ENCODE peak calls at places on chromosomes 5 and 9, in seven cellular contexts. C is heart right ventricle; V is CD8-positive, alpha-beta memory T cell; S is uterus; R is pancreas; H is neural progenitor cell; J is spleen. O is an unnamed sample. For H3K9me3, the result is how much of the 10 kb centered on the place peaks cover.

GRCh38 chr9:89422151-89422918 is 75.6 kb downstream of the SEMA4D start:
- DNase-seq in C (no peak), V (no peak), S (no peak), R (no peak), H (no peak), J (peak), O (peak)

GRCh38 chr9:81841326-81841725 is 86.9 kb upstream of the SPATA31D4 start:
- DNase-seq in C (no peak), V (no peak), S (no peak), R (no peak), H (peak), J (no peak), O (no peak)

GRCh38 chr5:139650689-139651501 is 2.7 kb downstream of the CXXC5 start:
- DNase-seq in C (peak), V (no peak), S (no peak), R (peak), H (peak), J (peak), O (peak)

GRCh38 chr5:6583049-6583880 is 49.6 kb downstream of the NSUN2 start:
- DNase-seq in C (no peak), V (no peak), S (no peak), R (no peak), H (peak), J (no peak), O (peak)

GRCh38 chr5:151895660-151896040 is 29.0 kb downstream of the GLRA1 start:
- DNase-seq in C (no peak), V (no peak), S (no peak), R (no peak), H (no peak), J (no peak), O (no peak)

GRCh38 chr5:38527475-38527874 is 29.0 kb downstream of the LIFR start:
- DNase-seq in C (no peak), V (no peak), S (no peak), R (no peak), H (no peak), J (no peak), O (no peak)

GRCh38 chr9:130458804-130459067 is 14.0 kb downstream of the ASS1 start:
- DNase-seq in C (no peak), V (no peak), S (no peak), R (no peak), H (no peak), J (no peak), O (no peak)

GRCh38 chr9:35645736-35646582 is 4.8 kb downstream of the SIT1 start:
- DNase-seq in C (no peak), V (peak), S (peak), R (peak), H (peak), J (no peak), O (peak)

GRCh38 chr5:143682221-143682620 is 129.7 kb upstream of the HMHB1 start:
- DNase-seq in C (no peak), V (no peak), S (no peak), R (no peak), H (no peak), J (no peak), O (no peak)

GRCh38 chr9:1604942-1605560 is 410.1 kb upstream of the SMARCA2 start:
- DNase-seq in C (no peak), V (no peak), S (no peak), R (no peak), H (no peak), J (no peak), O (no peak)

GRCh38 chr5:5219541-5219940 is 79.4 kb downstream of the ADAMTS16 start:
- DNase-seq in C (no peak), V (no peak), S (no peak), R (no peak), H (no peak), J (no peak), O (no peak)

GRCh38 chr5:62585306-62585705 is 6.7 kb downstream of the LRRC70 start:
- DNase-seq in C (no peak), V (no peak), S (no peak), R (no peak), H (no peak), J (no peak), O (no peak)

GRCh38 chr5:137137013-137137632 is 362.0 kb downstream of the SPOCK1 start:
- DNase-seq in C (no peak), V (no peak), S (no peak), R (no peak), H (peak), J (no peak), O (no peak)

GRCh38 chr9:98078895-98079294 is 22.4 kb downstream of the NANS start:
- DNase-seq in C (no peak), V (no peak), S (no peak), R (no peak), H (no peak), J (peak), O (no peak)

GRCh38 chr9:126612329-126612812 is 1.4 kb upstream of the LMX1B start:
- DNase-seq in C (no peak), V (no peak), S (no peak), R (no peak), H (peak), J (no peak), O (no peak)

GRCh38 chr9:87613265-87614111 is 112.4 kb upstream of the CTSL start:
- DNase-seq in C (no peak), V (no peak), S (no peak), R (no peak), H (no peak), J (no peak), O (no peak)

GRCh38 chr5:167763772-167764171 is 527.7 kb upstream of the WWC1 start:
- DNase-seq in C (no peak), V (no peak), S (no peak), R (no peak), H (no peak), J (no peak), O (no peak)

GRCh38 chr5:78797945-78798731 is 149.6 kb upstream of the LHFPL2 start:
- DNase-seq in C (no peak), V (no peak), S (no peak), R (no peak), H (no peak), J (no peak), O (no peak)

GRCh38 chr5:78803386-78803785 is 154.8 kb upstream of the LHFPL2 start:
- DNase-seq in C (peak), V (no peak), S (peak), R (peak), H (no peak), J (no peak), O (peak)

GRCh38 chr5:78795757-78796156 is 147.2 kb upstream of the LHFPL2 start:
- DNase-seq in C (no peak), V (no peak), S (no peak), R (no peak), H (no peak), J (no peak), O (no peak)

GRCh38 chr5:78801413-78801812 is 152.8 kb upstream of the LHFPL2 start:
- DNase-seq in C (no peak), V (no peak), S (no peak), R (no peak), H (no peak), J (no peak), O (no peak)

DNA sequence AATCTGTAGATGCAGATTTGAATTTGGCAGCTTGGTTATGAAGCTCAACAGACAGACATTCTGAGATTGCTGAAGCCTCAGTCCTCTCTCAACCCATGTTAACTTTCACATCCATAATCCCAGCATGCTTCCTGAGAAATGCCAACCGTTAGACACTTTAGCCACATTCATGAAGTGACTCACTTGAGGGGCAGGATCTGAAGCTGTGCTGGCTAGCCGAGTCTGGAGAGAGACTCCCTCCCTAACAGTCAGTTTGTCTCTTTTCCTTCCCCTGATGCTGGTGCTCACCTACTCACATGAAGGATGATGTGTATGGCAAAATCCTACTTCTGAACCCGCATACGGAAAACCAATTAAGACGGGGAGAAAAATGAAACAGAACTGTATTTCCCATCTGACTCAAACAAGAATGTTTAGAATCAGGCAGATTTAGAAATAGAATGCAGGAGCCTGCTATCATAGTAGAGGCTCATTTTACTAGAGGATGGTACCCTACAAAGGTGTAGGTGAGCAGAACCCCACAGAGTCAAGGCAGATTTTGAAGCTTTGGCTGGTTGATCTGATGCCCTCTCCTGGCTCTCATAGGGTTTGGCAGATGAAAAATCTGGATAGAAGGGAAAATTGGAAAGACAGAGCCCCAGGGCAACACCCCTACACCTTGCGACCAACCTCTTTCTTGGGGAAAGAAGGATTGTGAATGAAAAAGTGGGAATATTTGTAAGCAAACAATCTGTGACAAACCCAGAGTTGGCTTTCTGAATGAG is 150.9 kb upstream of the LHFPL2 start:
- DNase-seq in C (no peak), V (no peak), S (no peak), R (no peak), H (no peak), J (no peak), O (no peak)
- H3K4me3 ChIP-seq in C (no peak), V (no peak), S (no peak), R (no peak), H (no peak), J (no peak), O (no peak)

GRCh38 chr9:122506964-122507363 is 3.6 kb upstream of the OR1J2 start:
- DNase-seq in C (no peak), V (no peak), S (no peak), R (no peak), H (no peak), J (no peak), O (no peak)
- H3K9me3 ChIP-seq in C (under half), V (under half), S (under half), R (under half), H (under half), J (under half), O (under half)

GRCh38 chr9:135908334-135909204 is 1.2 kb upstream of the CAMSAP1 start:
- DNase-seq in C (no peak), V (no peak), S (no peak), R (no peak), H (no peak), J (peak), O (no peak)

GRCh38 chr9:135905380-135906282 is 1.7 kb downstream of the CAMSAP1 start:
- DNase-seq in C (no peak), V (peak), S (no peak), R (no peak), H (peak), J (peak), O (no peak)

GRCh38 chr9:135907446-135908333 is at the start of gene CAMSAP1:
- DNase-seq in C (peak), V (peak), S (peak), R (peak), H (peak), J (peak), O (peak)

GRCh38 chr9:135906291-135907005 is 898 bp downstream of the CAMSAP1 start:
- DNase-seq in C (no peak), V (peak), S (no peak), R (peak), H (peak), J (peak), O (peak)

GRCh38 chr9:135907006-135907434 is 326 bp downstream of the CAMSAP1 start:
- DNase-seq in C (no peak), V (no peak), S (peak), R (no peak), H (peak), J (peak), O (no peak)
- H3K4me3 ChIP-seq in C (peak), V (no peak), S (peak), R (peak), H (peak), J (peak), O (peak)

GRCh38 chr5:153938131-153938842 is 100.4 kb downstream of the FAM114A2 start:
- DNase-seq in C (no peak), V (no peak), S (no peak), R (no peak), H (no peak), J (no peak), O (no peak)
- H3K9me3 ChIP-seq in C (under half), V (under half), S (under half), R (under half), H (under half), J (half or more), O (half or more)

DNA sequence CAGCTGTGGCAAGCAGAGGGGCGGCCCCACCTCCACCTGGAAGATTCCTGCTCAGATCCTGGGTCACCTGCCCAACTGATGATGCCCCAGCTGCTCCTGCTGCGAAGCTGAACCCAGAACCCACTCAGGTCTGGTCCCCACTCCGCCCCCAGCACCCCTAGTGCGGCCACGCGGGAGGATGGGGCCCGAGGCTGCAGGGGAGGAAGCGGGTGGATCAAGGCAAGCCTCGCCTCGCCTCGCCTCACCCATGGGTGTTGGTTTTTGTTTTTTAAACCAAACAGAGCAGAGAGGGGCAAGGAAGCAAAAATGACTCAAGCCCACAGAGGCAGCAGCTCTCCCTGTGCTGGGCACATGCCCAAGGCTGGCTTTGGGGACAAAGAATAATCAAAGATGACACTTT is 23.2 kb downstream of the ABO start:
- DNase-seq in C (no peak), V (no peak), S (no peak), R (no peak), H (no peak), J (no peak), O (peak)
- H3K4me3 ChIP-seq in C (peak), V (no peak), S (no peak), R (no peak), H (no peak), J (peak), O (no peak)

GRCh38 chr5:96582343-96582742 is 79.8 kb upstream of the CAST start:
- DNase-seq in C (no peak), V (no peak), S (no peak), R (no peak), H (no peak), J (no peak), O (peak)

GRCh38 chr5:96579711-96580110 is 82.5 kb upstream of the CAST start:
- DNase-seq in C (no peak), V (no peak), S (no peak), R (no peak), H (no peak), J (no peak), O (no peak)

GRCh38 chr5:96572864-96573512 is 89.2 kb upstream of the CAST start:
- DNase-seq in C (no peak), V (no peak), S (no peak), R (no peak), H (no peak), J (no peak), O (no peak)

GRCh38 chr5:96573513-96573894 is 88.7 kb upstream of the CAST start:
- DNase-seq in C (no peak), V (no peak), S (no peak), R (no peak), H (no peak), J (no peak), O (no peak)

GRCh38 chr5:96577909-96578308 is 84.3 kb upstream of the CAST start:
- DNase-seq in C (no peak), V (no peak), S (no peak), R (no peak), H (no peak), J (no peak), O (no peak)
- H3K9me3 ChIP-seq in C (under half), V (under half), S (under half), R (under half), H (under half), J (under half), O (under half)

GRCh38 chr5:159096555-159097460 is 2.9 kb downstream of the EBF1 start:
- DNase-seq in C (no peak), V (no peak), S (peak), R (no peak), H (peak), J (no peak), O (peak)
- H3K4me3 ChIP-seq in C (peak), V (peak), S (peak), R (peak), H (peak), J (peak), O (no peak)

DNA sequence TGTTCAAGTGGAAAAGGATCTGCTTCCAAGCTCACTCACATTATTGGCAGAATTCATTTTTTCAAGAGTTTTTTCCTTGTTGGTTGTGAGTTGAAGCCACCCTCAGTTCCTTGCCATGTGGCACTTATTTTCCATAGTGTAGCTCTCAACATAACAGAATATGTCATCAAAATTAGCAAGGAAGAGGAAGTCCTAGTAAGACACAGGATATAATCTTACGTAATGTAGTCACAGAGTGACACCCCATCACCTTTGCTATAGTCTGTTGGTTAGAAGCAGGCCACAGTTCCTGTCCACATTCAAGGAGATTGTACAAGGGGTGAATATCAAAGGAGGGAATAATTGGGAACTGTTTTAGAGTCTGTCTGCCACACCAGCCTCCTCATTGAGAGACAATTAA is 15.7 kb downstream of the IRGM start:
- DNase-seq in C (no peak), V (no peak), S (no peak), R (no peak), H (no peak), J (no peak), O (no peak)
- H3K9me3 ChIP-seq in C (under half), V (under half), S (under half), R (under half), H (under half), J (under half), O (under half)

GRCh38 chr9:19493174-19493811 is 84.5 kb downstream of the ACER2 start:
- DNase-seq in C (peak), V (peak), S (peak), R (peak), H (peak), J (no peak), O (peak)
- H3K4me3 ChIP-seq in C (peak), V (peak), S (peak), R (no peak), H (no peak), J (peak), O (no peak)

O was measured in mucosa of descending colon.